ENCODE peak calls at places on chromosomes 3 and 15, in eight cellular contexts. T, H, K, L, F, Q, Y and X are unnamed samples.

GRCh38 chr3:115580566-115580965 is 42.7 kb upstream of the GAP43 start:
- DNase-seq in Y (no peak), T (no peak), L (no peak), K (no peak), F (no peak), H (no peak), Q (no peak), X (no peak)

GRCh38 chr3:176872771-176873209 is 324.5 kb downstream of the TBL1XR1 start:
- DNase-seq in H (peak), F (peak), T (peak), L (peak), Y (no peak), Q (peak), K (peak), X (peak)

GRCh38 chr3:170585937-170586310 is at the start of gene SLC7A14:
- DNase-seq in T (no peak), Y (no peak), Q (no peak), L (no peak), F (no peak), H (peak), K (no peak), X (no peak)

GRCh38 chr3:46946416-46946815 is 30.1 kb downstream of the CCDC12 start:
- DNase-seq in K (no peak), F (peak), H (no peak), L (no peak), Q (no peak), T (no peak), Y (no peak), X (no peak)

GRCh38 chr15:100726426-100727190 is 124.2 kb downstream of the ASB7 start:
- DNase-seq in Y (no peak), L (no peak), H (no peak), F (no peak), K (no peak), T (peak), Q (no peak), X (no peak)

GRCh38 chr15:25690673-25691543 is 172.2 kb downstream of the ATP10A start:
- DNase-seq in F (peak), H (peak), K (no peak), T (peak), Q (no peak), L (peak), Y (no peak), X (no peak)

GRCh38 chr15:24269166-24269571 is 406.4 kb upstream of the NPAP1 start:
- DNase-seq in T (no peak), Q (no peak), K (no peak), Y (no peak), H (no peak), L (no peak), F (peak), X (no peak)

GRCh38 chr3:151856106-151856505 is 17.3 kb upstream of the SUCNR1 start:
- DNase-seq in F (no peak), L (no peak), T (no peak), Q (no peak), K (no peak), Y (no peak), H (no peak), X (no peak)

GRCh38 chr3:9916346-9916733 is 558 bp upstream of the IL17RC start:
- DNase-seq in T (peak), F (no peak), Q (no peak), K (peak), Y (no peak), L (no peak), H (peak), X (no peak)

GRCh38 chr15:34582461-34583357 is 742 bp downstream of the GOLGA8B start:
- DNase-seq in F (peak), T (peak), K (peak), Q (peak), Y (no peak), L (no peak), H (peak), X (no peak)

GRCh38 chr3:25508901-25509300 is 80.8 kb downstream of the RARB start:
- DNase-seq in Y (no peak), H (peak), Q (no peak), F (no peak), K (peak), L (peak), T (peak), X (peak)

GRCh38 chr3:19489936-19490335 is 341.6 kb downstream of the KCNH8 start:
- DNase-seq in H (no peak), T (no peak), K (no peak), Q (no peak), F (no peak), Y (no peak), L (no peak), X (no peak)

GRCh38 chr15:90449206-90449735 is 61.2 kb downstream of the IQGAP1 start:
- DNase-seq in H (peak), K (no peak), F (no peak), T (peak), Y (no peak), Q (no peak), L (peak), X (no peak)

GRCh38 chr3:30750967-30751366 is 143.5 kb downstream of the GADL1 start:
- DNase-seq in Y (no peak), H (no peak), Q (no peak), T (no peak), L (no peak), F (no peak), K (no peak), X (no peak)

GRCh38 chr3:158418035-158418434 is 153.0 kb upstream of the MLF1 start:
- DNase-seq in K (no peak), T (no peak), L (no peak), H (no peak), Q (no peak), Y (no peak), F (no peak), X (no peak)

GRCh38 chr3:150238995-150239612 is 169.0 kb upstream of the TSC22D2 start:
- DNase-seq in H (peak), K (no peak), F (peak), L (no peak), T (no peak), Y (no peak), Q (no peak), X (no peak)

GRCh38 chr3:134084230-134084950 is 54.7 kb upstream of the SLCO2A1 start:
- DNase-seq in H (no peak), K (no peak), Y (no peak), L (no peak), F (no peak), T (no peak), Q (no peak), X (no peak)

GRCh38 chr3:179991104-179991503 is 45.6 kb downstream of the PEX5L start:
- DNase-seq in K (no peak), F (no peak), L (no peak), H (no peak), T (no peak), Q (no peak), Y (no peak), X (no peak)

GRCh38 chr15:74320358-74321247 is 46.8 kb downstream of the CYP11A1 start:
- DNase-seq in Q (peak), T (peak), F (peak), Y (peak), H (peak), K (peak), L (no peak), X (no peak)

GRCh38 chr3:13080591-13080990 is 7.4 kb upstream of the IQSEC1 start:
- DNase-seq in H (no peak), Y (peak), T (peak), Q (no peak), F (no peak), L (no peak), K (peak), X (no peak)

GRCh38 chr3:124288996-124289395 is 297.1 kb upstream of the ROPN1 start:
- DNase-seq in F (no peak), T (no peak), H (no peak), L (no peak), Q (no peak), Y (no peak), K (no peak), X (no peak)

GRCh38 chr3:55160241-55160877 is 232.5 kb upstream of the LRTM1 start:
- DNase-seq in K (peak), H (peak), Y (peak), L (peak), T (peak), F (peak), Q (peak), X (peak)

GRCh38 chr15:74882528-74882927 is 7.3 kb upstream of the MPI start:
- DNase-seq in L (no peak), T (no peak), K (no peak), Q (no peak), H (no peak), Y (no peak), F (no peak), X (no peak)

GRCh38 chr3:49019941-49020334 is 1.6 kb upstream of the DALRD3 start:
- DNase-seq in L (no peak), F (no peak), T (peak), K (peak), H (no peak), Q (no peak), Y (peak), X (no peak)

GRCh38 chr15:64636101-64636500 is 139.3 kb downstream of the RBPMS2 start:
- DNase-seq in K (peak), H (peak), F (no peak), Y (no peak), Q (no peak), L (no peak), T (no peak), X (no peak)

GRCh38 chr15:40955930-40956542 is 2.8 kb downstream of the CHAC1 start:
- DNase-seq in F (peak), T (no peak), K (peak), H (peak), Q (no peak), Y (peak), L (no peak), X (no peak)

GRCh38 chr3:62669161-62669560 is 206.1 kb downstream of the CADPS start:
- DNase-seq in F (no peak), Y (no peak), H (no peak), Q (no peak), T (no peak), K (no peak), L (no peak), X (no peak)

GRCh38 chr3:49248828-49249227 is 28.2 kb downstream of the C3orf62 start:
- DNase-seq in Y (peak), L (no peak), Q (peak), F (peak), H (peak), K (peak), T (peak), X (peak)

GRCh38 chr15:48962662-48963523 is 826 bp downstream of the SHC4 start:
- DNase-seq in F (peak), Y (peak), K (peak), Q (no peak), T (peak), H (peak), L (no peak), X (no peak)

GRCh38 chr15:56736881-56737707 is 3.8 kb upstream of the ZNF280D start:
- DNase-seq in F (no peak), Q (no peak), L (no peak), H (no peak), T (peak), K (peak), Y (no peak), X (no peak)

GRCh38 chr3:192237992-192238608 is 489.2 kb downstream of the FGF12 start:
- DNase-seq in T (no peak), Y (no peak), L (no peak), F (no peak), H (no peak), K (no peak), Q (peak), X (no peak)
- TF ChIP-seq CTCF in T (no peak), Y (no peak), L (no peak), F (no peak), H (no peak), K (no peak), Q (peak), X (peak)

DNA sequence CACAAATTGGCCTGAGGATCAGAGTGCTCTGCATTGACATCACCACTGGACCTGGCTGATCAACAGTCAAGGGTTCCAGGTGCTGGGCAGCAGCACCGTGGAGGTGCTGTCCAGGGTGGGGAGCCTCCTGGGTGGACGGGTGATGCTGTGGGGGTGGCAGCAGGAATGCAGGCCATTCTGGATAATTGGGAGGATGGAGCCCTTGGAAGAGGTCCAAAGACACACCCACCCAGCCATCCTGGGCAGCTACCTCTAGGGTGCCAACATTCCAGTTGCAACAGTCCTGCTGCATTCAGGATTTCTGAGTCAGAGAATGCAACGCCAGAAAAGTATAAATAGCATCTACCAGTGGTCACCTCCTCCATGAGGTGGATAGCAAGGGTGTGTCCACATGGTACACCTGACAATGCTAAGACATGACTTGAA is 26.8 kb downstream of the STARD5 start:
- DNase-seq in K (no peak), Q (no peak), H (peak), Y (no peak), F (no peak), T (peak), L (no peak), X (no peak)
- H3K4me3 ChIP-seq in K (no peak), Q (peak), H (no peak), Y (peak), F (no peak), T (no peak), L (no peak), X (no peak)

DNA sequence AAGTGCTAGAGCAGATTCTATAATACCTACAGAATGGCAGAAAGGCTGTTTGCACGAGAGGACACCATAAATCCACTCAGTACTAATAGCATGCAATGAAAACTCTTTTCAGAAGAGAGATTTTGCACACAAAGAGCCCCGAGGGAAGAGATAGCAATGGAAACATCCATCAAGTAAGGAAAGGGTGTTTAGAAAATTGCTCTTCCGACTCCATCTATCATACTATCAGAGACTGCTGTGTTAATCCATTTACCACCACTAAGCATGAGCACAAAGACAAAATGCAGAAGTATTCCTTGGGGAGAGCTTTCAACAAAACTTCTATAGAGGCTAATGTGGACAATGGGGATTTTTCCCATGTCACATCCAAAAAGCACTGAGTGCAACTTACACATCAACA is 72.1 kb upstream of the PLAAT1 start:
- DNase-seq in T (no peak), Y (no peak), L (no peak), K (no peak), Q (no peak), F (no peak), H (no peak), X (no peak)
- TF ChIP-seq CTCF in T (no peak), Y (no peak), L (no peak), K (no peak), Q (no peak), F (no peak), H (no peak), X (no peak)

DNA sequence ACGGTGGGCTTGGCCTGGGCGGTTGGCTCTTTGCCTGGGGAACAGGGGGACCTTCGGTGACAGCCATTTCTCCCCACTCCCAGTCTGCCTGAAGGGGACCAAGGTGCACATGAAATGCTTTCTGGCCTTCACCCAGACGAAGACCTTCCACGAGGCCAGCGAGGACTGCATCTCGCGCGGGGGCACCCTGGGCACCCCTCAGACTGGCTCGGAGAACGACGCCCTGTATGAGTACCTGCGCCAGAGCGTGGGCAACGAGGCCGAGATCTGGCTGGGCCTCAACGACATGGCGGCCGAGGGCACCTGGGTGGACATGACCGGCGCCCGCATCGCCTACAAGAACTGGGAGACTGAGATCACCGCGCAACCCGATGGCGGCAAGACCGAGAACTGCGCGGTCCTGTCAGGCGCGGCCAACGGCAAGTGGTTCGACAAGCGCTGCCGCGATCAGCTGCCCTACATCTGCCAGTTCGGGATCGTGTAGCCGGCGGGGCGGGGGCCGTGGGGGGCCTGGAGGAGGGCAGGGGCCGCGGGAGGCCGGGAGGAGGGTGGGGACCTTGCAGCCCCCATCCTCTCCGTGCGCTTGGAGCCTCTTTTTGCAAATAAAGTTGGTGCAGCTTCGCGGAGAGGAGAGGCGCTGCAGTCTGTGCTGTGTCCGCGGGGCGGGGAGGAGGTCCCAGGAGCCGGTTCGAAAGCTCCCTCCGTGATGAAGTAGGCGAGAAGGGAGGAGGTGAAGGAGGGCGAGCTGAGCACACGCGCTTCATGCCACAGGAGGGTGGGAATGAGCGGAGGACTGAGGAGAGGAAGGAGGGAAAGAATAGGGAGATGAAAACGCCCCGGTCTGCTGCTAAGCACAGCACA is 9.6 kb downstream of the CLEC3B start:
- DNase-seq in T (peak), F (peak), L (no peak), Q (no peak), H (peak), Y (peak), K (peak), X (no peak)
- H3K4me3 ChIP-seq in T (peak), F (peak), L (peak), Q (no peak), H (peak), Y (peak), K (peak), X (peak)

GRCh38 chr3:144638009-144638408 is 666.4 kb downstream of the DIPK2A start:
- DNase-seq in K (no peak), Q (no peak), Y (no peak), L (no peak), F (no peak), H (no peak), T (no peak), X (no peak)

DNA sequence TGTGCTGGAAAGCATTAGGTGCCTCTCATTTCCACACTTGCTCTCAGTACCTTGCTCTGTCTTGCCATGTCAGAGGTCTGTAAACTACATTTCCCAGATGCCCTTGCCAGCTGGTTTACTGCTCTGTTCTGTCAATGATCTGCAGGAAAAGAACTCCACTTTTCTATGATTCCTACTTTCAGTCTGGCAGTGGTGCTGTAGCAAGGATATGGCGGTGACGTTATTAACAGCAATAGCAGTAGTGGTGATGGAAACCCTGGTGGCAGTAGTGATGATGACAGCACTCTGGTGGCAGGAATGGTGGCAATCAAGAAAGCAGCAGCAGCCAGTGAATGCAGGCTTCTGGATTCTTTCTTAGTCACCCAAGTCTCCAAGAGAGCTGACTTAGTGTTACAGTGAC is 665.2 kb downstream of the DIPK2A start:
- DNase-seq in L (no peak), K (no peak), Y (no peak), T (no peak), H (no peak), F (peak), Q (peak), X (no peak)
- TF ChIP-seq CTCF in L (no peak), K (no peak), Y (no peak), T (no peak), H (no peak), F (no peak), Q (peak), X (peak)

GRCh38 chr3:52086939-52087675 is 30.7 kb upstream of the DUSP7 start:
- DNase-seq in F (no peak), Y (peak), Q (no peak), H (peak), K (no peak), L (no peak), T (peak), X (no peak)

GRCh38 chr3:52090131-52090548 is 33.8 kb upstream of the DUSP7 start:
- DNase-seq in F (peak), H (peak), K (peak), L (peak), Y (peak), Q (no peak), T (peak), X (peak)

GRCh38 chr3:52087728-52088127 is 31.4 kb upstream of the DUSP7 start:
- DNase-seq in Q (no peak), L (no peak), H (no peak), T (no peak), K (no peak), F (no peak), Y (no peak), X (no peak)

GRCh38 chr3:52089691-52090090 is 33.3 kb upstream of the DUSP7 start:
- DNase-seq in Y (peak), L (no peak), K (no peak), F (no peak), Q (no peak), H (no peak), T (no peak), X (no peak)

DNA sequence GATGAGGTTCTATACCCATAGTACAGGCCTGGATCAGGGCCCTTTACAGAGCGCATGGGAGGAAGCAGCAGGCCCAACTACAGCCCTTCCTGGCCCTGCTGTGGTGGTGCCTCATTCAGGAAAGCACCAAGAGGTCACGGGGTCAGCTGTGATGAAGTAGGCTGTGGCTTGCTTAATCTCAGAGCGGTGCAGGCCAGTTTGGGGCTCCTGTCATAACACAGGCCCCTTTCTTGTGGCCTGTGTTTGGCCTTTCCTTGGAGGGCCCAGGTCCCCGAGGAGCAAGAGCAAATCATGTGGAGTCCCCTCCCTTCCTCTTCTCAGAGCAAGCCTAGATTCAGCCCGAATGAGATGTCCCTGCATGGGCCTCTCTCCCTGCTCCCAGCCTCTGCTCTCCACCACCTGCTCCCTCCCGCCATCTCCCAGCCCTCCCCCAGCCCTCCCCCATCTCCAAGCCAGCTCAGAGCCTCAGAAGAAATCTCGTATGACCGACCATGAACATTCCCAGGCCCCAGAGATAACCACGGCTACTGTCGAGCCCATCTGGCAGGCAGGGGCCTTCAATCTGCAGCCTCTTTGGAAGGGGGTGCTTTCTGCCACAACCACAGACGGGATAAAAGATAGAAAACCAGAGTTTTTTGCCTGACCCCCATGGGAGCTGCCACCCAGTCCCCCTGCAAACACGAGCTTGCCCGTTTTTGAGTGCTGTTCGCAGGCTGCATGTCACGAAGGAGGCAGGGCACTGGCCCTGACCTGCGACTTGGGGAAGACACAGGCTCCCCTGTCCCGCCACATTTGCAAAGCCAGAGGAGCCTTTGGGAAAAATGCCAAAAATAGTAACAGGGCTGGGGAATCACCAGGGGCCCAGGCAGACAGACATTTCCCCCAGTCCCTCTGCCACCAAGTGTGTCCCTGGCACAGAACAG is 32.3 kb upstream of the DUSP7 start:
- DNase-seq in F (peak), L (no peak), K (peak), Y (peak), Q (peak), H (peak), T (peak), X (peak)
- H3K4me3 ChIP-seq in F (no peak), L (no peak), K (no peak), Y (no peak), Q (no peak), H (no peak), T (no peak), X (no peak)